ENCODE peak calls at places on chromosomes 12 and 14, in nine cellular contexts. A, T, K, U, N, L, B, E and Y are unnamed samples. For H3K4me1 and H3K9me3, the result is how much of the 10 kb centered on the place peaks cover.

GRCh38 chr12:130815028-130815741 is 23.9 kb downstream of the STX2 start:
- DNase-seq in T (no peak), U (no peak), E (no peak), K (no peak), L (no peak), B (no peak), N (no peak), A (no peak), Y (no peak)

GRCh38 chr14:29262979-29263378 is 496.4 kb downstream of the FOXG1 start:
- DNase-seq in A (no peak), B (no peak), T (no peak), L (peak), N (no peak), K (no peak), U (no peak), E (no peak), Y (no peak)

GRCh38 chr12:77087427-77087826 is 22.1 kb upstream of the E2F7 start:
- DNase-seq in T (no peak), E (peak), K (no peak), B (no peak), L (peak), A (no peak), N (no peak), U (no peak), Y (no peak)

GRCh38 chr14:100548939-100549338 is 38.3 kb downstream of the BEGAIN start:
- DNase-seq in E (no peak), U (no peak), T (no peak), K (no peak), B (no peak), N (no peak), A (no peak), L (no peak), Y (no peak)

GRCh38 chr12:104413330-104413729 is 43.4 kb upstream of the CHST11 start:
- DNase-seq in B (no peak), U (no peak), E (no peak), K (no peak), L (no peak), N (no peak), A (peak), T (no peak), Y (no peak)

GRCh38 chr14:72715910-72716268 is 178.0 kb downstream of the DPF3 start:
- DNase-seq in K (no peak), L (no peak), A (no peak), N (no peak), E (no peak), B (no peak), T (peak), U (no peak), Y (no peak)

GRCh38 chr14:75044322-75044721 is 6.9 kb downstream of the MLH3 start:
- DNase-seq in K (no peak), N (no peak), L (peak), A (no peak), U (no peak), B (no peak), E (peak), T (no peak), Y (no peak)

GRCh38 chr12:131443019-131444000 is 267.6 kb upstream of the SFSWAP start:
- DNase-seq in U (no peak), A (peak), T (no peak), E (no peak), L (no peak), K (peak), B (peak), N (no peak), Y (no peak)

GRCh38 chr12:3381059-3382047 is 109.7 kb upstream of the PRMT8 start:
- DNase-seq in A (no peak), N (peak), T (no peak), E (no peak), K (no peak), B (no peak), L (no peak), U (no peak), Y (no peak)

GRCh38 chr12:79567164-79567563 is 123.6 kb downstream of the PAWR start:
- DNase-seq in U (no peak), N (no peak), T (no peak), E (peak), K (no peak), A (no peak), B (no peak), L (no peak), Y (no peak)

GRCh38 chr12:101773560-101774206 is 34.4 kb upstream of the SYCP3 start:
- DNase-seq in B (no peak), U (peak), T (peak), N (peak), E (peak), L (peak), K (peak), A (peak), Y (no peak)

GRCh38 chr12:84911331-84912190 is 1.0 kb downstream of the SLC6A15 start:
- DNase-seq in E (peak), U (peak), N (no peak), A (peak), K (no peak), L (peak), T (no peak), B (no peak), Y (peak)

GRCh38 chr12:32083489-32083888 is 23.2 kb upstream of the BICD1 start:
- DNase-seq in U (no peak), T (no peak), A (no peak), L (peak), B (no peak), K (no peak), N (no peak), E (no peak), Y (no peak)

GRCh38 chr14:39033371-39033770 is 69.7 kb downstream of the SEC23A start:
- DNase-seq in L (peak), B (no peak), E (peak), U (peak), N (no peak), K (no peak), A (no peak), T (no peak), Y (no peak)

GRCh38 chr14:72434856-72435255 is 459.0 kb downstream of the DPF3 start:
- DNase-seq in E (no peak), B (no peak), A (no peak), L (no peak), K (no peak), U (no peak), N (no peak), T (no peak), Y (peak)

GRCh38 chr12:69000069-69000468 is 67.1 kb upstream of the CPM start:
- DNase-seq in A (no peak), B (no peak), U (no peak), E (no peak), N (no peak), L (no peak), K (no peak), T (no peak), Y (no peak)

GRCh38 chr12:102480401-102480800 is at the start of gene IGF1:
- DNase-seq in A (no peak), L (peak), T (no peak), N (no peak), E (peak), B (no peak), K (no peak), U (no peak), Y (no peak)

GRCh38 chr14:99015833-99016232 is 256.2 kb downstream of the BCL11B start:
- DNase-seq in U (no peak), L (no peak), K (no peak), B (no peak), E (no peak), A (no peak), N (no peak), T (no peak), Y (peak)

GRCh38 chr12:40330180-40330579 is 105.4 kb downstream of the LRRK2 start:
- DNase-seq in L (no peak), K (no peak), N (no peak), A (no peak), T (no peak), U (no peak), B (no peak), E (no peak), Y (no peak)

GRCh38 chr14:73784988-73785313 is 66.7 kb upstream of the PTGR2 start:
- DNase-seq in L (no peak), T (no peak), K (no peak), B (no peak), N (no peak), A (no peak), E (no peak), U (no peak), Y (no peak)
- H3K4me1 ChIP-seq in L (under half), T (half or more), K (half or more), B (half or more), N (under half), A (under half), E (under half), U (under half), Y (under half)

GRCh38 chr12:47207005-47207717 is 127.4 kb upstream of the AMIGO2 start:
- DNase-seq in A (no peak), N (no peak), U (no peak), K (peak), T (no peak), L (no peak), B (peak), E (peak), Y (no peak)

GRCh38 chr12:47205532-47206449 is 126.0 kb upstream of the AMIGO2 start:
- DNase-seq in U (no peak), T (no peak), N (no peak), B (no peak), A (no peak), K (no peak), E (no peak), L (no peak), Y (no peak)

GRCh38 chr12:47206450-47206830 is 126.7 kb upstream of the AMIGO2 start:
- DNase-seq in B (no peak), A (no peak), N (no peak), E (no peak), K (no peak), T (no peak), U (no peak), L (no peak), Y (no peak)

GRCh38 chr12:47209014-47209413 is 129.3 kb upstream of the AMIGO2 start:
- DNase-seq in L (no peak), T (no peak), E (no peak), U (no peak), B (no peak), A (no peak), N (no peak), K (no peak), Y (no peak)

GRCh38 chr12:47207829-47208248 is 128.1 kb upstream of the AMIGO2 start:
- DNase-seq in E (no peak), K (no peak), N (no peak), A (no peak), T (no peak), U (no peak), L (no peak), B (no peak), Y (no peak)
- H3K27ac ChIP-seq in E (no peak), K (peak), N (no peak), A (no peak), T (no peak), U (no peak), L (no peak), B (peak), Y (no peak)

GRCh38 chr12:20950248-20950647 is 139.7 kb downstream of the SLCO1B3 start:
- DNase-seq in B (no peak), E (peak), T (no peak), K (no peak), L (no peak), N (no peak), U (no peak), A (no peak), Y (no peak)

DNA sequence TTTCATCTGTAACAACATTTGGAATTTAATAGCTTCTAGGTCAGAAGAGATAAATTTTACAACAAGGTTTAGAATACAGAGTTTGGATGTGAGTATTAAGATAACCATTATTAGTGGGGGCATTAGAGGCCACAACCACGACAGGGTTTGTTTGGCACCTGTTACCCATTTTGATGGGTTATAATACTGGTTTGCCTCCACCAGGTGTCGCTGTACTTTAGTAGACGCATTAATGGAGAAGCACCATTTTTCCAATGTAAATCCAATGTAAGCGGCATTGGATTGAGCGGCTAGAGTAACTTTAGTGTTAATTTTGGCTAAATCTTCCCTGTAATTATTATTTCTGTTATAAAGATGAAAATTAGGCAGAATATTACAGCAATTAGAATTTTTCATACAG is 136.2 kb downstream of the SLCO1B3 start:
- DNase-seq in K (no peak), E (peak), T (no peak), L (no peak), U (no peak), B (no peak), N (no peak), A (peak), Y (no peak)
- H3K9me3 ChIP-seq in K (under half), E (under half), T (under half), L (under half), U (under half), B (under half), N (under half), A (under half), Y (under half)

DNA sequence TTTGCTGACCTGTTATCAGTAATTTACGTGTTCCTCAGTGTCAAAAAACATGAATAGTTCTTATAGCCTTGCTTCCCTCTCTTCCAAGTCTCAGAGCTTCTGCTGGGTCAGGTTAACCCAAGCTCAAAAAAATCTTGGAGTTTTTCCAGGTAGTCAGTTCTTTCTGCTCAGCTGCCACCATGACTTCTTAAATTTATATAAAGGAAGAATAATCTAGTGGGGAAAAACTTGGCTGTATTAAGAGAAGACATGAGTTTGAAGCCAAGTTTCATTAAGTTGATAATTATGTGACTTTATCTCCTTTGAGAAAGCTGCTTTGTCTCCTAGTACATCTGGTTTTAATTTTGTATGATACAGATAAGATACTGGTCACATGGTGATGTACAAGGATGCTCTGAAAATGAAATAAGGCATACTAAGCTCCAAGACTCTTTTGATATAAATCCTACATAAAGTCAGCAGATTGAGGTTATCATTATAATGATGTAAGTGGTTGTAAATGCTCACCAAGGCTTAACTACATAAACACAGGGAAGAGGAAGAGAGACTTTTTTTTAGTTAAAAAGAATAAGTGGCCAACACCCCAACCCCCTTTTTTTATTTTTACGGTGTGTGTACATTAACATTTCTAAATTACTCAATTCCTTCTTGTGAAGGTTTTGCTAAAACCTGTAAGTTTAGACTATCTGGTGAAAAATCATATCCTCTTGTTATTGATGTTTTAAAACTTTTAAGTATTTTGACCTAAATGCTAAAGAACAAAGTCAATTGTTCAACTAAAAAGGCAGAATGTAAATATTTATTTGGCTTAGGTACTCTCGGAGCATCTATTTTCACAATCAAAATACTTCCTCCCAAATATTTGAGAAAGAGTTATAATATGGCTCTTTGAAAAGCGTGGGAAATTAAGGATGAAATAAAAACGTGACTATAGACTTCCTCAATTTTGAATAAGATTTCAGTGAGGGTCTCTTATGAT is 84.1 kb upstream of the SLC38A2 start:
- DNase-seq in E (no peak), A (no peak), T (no peak), U (no peak), B (no peak), L (peak), K (no peak), N (no peak), Y (no peak)
- H3K4me1 ChIP-seq in E (under half), A (under half), T (under half), U (under half), B (under half), L (under half), K (under half), N (under half), Y (under half)

GRCh38 chr12:111993290-111994150 is 19.4 kb downstream of the TMEM116 start:
- DNase-seq in N (no peak), T (no peak), U (no peak), B (no peak), A (no peak), E (no peak), K (no peak), L (no peak), Y (no peak)
- H3K27ac ChIP-seq in N (no peak), T (no peak), U (no peak), B (peak), A (no peak), E (no peak), K (peak), L (no peak), Y (no peak)

DNA sequence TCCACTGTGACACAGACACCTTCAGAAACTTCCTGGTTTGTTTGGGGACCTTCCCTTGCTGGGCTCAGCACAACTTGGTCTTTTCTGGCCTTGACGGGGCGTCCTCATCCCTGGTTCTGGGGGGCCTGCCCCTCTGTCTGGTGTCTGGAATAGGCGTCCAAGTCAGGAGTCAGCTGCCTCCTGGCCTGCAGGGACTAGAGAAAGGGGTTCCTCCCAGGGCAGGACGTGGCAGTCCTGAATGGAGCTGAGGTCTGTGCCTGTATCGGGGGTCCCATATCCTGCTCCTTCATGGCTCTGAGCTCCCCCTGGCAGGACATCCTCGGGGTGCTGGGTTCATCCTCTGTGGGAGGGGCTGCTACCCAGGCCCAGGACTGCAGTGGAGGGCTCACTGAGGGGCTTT is 384.0 kb downstream of the TMEM121 start:
- DNase-seq in U (no peak), E (no peak), B (peak), K (no peak), T (no peak), A (no peak), N (no peak), L (no peak), Y (no peak)
- H3K9me3 ChIP-seq in U (under half), E (under half), B (under half), K (under half), T (under half), A (under half), N (under half), L (under half), Y (under half)

DNA sequence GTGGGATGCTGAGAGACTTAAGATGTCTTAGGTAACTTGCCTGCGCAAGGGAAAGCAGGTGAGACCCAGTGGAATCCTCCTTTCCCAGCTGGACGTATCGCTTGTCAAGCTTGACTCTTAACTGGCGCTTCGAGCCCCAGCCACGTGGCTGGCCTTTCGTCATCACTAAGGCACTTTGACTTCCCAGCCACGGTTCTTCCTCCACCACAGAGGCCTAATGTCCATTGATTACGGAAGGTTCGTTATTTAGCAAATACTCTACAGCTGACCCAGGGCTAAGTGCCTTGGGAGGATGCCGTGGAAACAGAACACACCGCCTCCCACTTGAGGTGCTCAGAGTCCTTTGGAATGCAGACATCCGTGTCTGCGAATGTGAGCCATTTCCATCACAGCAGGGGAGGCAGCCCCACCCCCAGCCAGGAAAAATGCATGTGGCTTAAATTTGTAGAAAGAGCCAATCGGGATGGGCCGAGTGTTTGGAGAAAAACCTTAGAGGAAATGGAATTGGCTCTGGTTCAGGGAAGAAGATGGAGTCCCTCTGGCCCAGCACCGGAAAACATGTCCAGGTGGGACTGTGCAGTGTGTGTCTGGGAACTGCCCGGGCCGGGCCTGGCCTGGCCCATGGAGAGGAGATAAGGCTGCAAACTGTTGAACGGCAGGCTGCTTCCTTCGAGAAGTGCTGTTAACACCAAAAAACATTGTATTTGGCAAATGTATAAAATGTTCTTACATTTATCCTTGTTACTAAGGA is 115.7 kb downstream of the PLXNC1 start:
- DNase-seq in L (no peak), B (no peak), A (peak), T (no peak), E (no peak), U (no peak), K (no peak), N (no peak), Y (no peak)
- H3K4me1 ChIP-seq in L (under half), B (under half), A (under half), T (under half), E (under half), U (under half), K (under half), N (under half), Y (under half)

GRCh38 chr12:48197967-48198618 is 5.0 kb downstream of the OR10AD1 start:
- DNase-seq in N (peak), E (peak), B (peak), L (peak), A (peak), T (peak), U (peak), K (peak), Y (peak)

GRCh38 chr12:48199784-48200198 is 3.3 kb downstream of the OR10AD1 start:
- DNase-seq in K (no peak), B (no peak), N (no peak), U (no peak), A (peak), L (peak), E (no peak), T (no peak), Y (no peak)

GRCh38 chr12:48197549-48197966 is 5.5 kb downstream of the OR10AD1 start:
- DNase-seq in N (no peak), L (no peak), B (no peak), T (no peak), U (no peak), A (no peak), K (no peak), E (peak), Y (no peak)

GRCh38 chr12:48198985-48199384 is 4.1 kb downstream of the OR10AD1 start:
- DNase-seq in U (no peak), E (no peak), T (no peak), K (no peak), B (no peak), L (no peak), N (no peak), A (no peak), Y (no peak)

DNA sequence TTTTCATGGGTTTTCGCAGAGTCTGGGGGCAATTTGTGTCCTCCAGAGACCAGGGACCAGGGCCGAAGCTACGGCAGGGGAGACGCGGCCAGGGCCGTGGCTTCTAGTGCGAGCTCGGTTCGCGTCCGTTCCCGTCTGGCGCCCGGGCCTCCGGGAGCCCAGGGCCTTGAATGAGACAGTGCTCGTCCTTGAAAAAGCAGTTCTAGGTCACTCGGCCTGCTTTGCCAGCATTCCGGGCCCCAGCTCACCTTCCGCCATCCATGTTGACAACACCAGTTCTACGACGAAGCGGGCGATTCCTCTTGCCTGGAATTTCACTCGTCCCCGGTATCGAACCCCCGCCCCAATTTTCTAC is 4.5 kb downstream of the OR10AD1 start:
- DNase-seq in E (no peak), A (no peak), N (peak), U (no peak), B (peak), L (no peak), T (peak), K (peak), Y (no peak)
- H3K27ac ChIP-seq in E (peak), A (peak), N (peak), U (no peak), B (peak), L (peak), T (peak), K (peak), Y (peak)